ENCODE peak calls at places on chromosomes 4 and X, in nine cellular contexts. One of them, this sample, is unnamed.

GRCh38 chrX:27057883-27058282 is 405.3 kb downstream of the PPP4R3C start:
- DNase-seq in body of pancreas: no peak
- DNase-seq in endothelial cell of umbilical vein: no peak
- DNase-seq in ovary: no peak
- DNase-seq in A549: no peak
- DNase-seq in IMR-90: no peak
- DNase-seq in suprapubic skin: no peak
- DNase-seq in transverse colon: no peak
- DNase-seq in breast epithelium: no peak
- DNase-seq in this sample: no peak

GRCh38 chr4:105544517-105544916 is 7.9 kb upstream of the ARHGEF38 start:
- DNase-seq in body of pancreas: no peak
- DNase-seq in endothelial cell of umbilical vein: no peak
- DNase-seq in ovary: no peak
- DNase-seq in A549: no peak
- DNase-seq in IMR-90: no peak
- DNase-seq in suprapubic skin: no peak
- DNase-seq in transverse colon: no peak
- DNase-seq in breast epithelium: no peak
- DNase-seq in this sample: no peak

GRCh38 chr4:181525641-181526040 is 717.6 kb upstream of the TENM3 start:
- DNase-seq in body of pancreas: no peak
- DNase-seq in endothelial cell of umbilical vein: no peak
- DNase-seq in ovary: no peak
- DNase-seq in A549: no peak
- DNase-seq in IMR-90: no peak
- DNase-seq in suprapubic skin: no peak
- DNase-seq in transverse colon: no peak
- DNase-seq in breast epithelium: no peak
- DNase-seq in this sample: no peak

GRCh38 chrX:13270360-13270759 is 49.5 kb downstream of the ATXN3L start:
- DNase-seq in body of pancreas: no peak
- DNase-seq in endothelial cell of umbilical vein: no peak
- DNase-seq in ovary: no peak
- DNase-seq in A549: no peak
- DNase-seq in IMR-90: no peak
- DNase-seq in suprapubic skin: no peak
- DNase-seq in transverse colon: no peak
- DNase-seq in breast epithelium: no peak
- DNase-seq in this sample: no peak

GRCh38 chr4:72887152-72887551 is 182.4 kb downstream of the COX18 start:
- DNase-seq in body of pancreas: no peak
- DNase-seq in endothelial cell of umbilical vein: no peak
- DNase-seq in ovary: no peak
- DNase-seq in A549: no peak
- DNase-seq in IMR-90: no peak
- DNase-seq in suprapubic skin: no peak
- DNase-seq in transverse colon: no peak
- DNase-seq in breast epithelium: no peak
- DNase-seq in this sample: no peak

GRCh38 chr4:53321151-53321987 is 44.5 kb downstream of the SCFD2 start:
- DNase-seq in body of pancreas: no peak
- DNase-seq in endothelial cell of umbilical vein: peak; percentile 94
- DNase-seq in ovary: no peak
- DNase-seq in A549: no peak
- DNase-seq in IMR-90: peak; percentile 86
- DNase-seq in suprapubic skin: no peak
- DNase-seq in transverse colon: no peak
- DNase-seq in breast epithelium: no peak
- DNase-seq in this sample: no peak

GRCh38 chrX:69082055-69082752 is 83.0 kb downstream of the PJA1 start:
- DNase-seq in body of pancreas: no peak
- DNase-seq in endothelial cell of umbilical vein: no peak
- DNase-seq in ovary: peak; percentile 65
- DNase-seq in A549: no peak
- DNase-seq in IMR-90: no peak
- DNase-seq in suprapubic skin: no peak
- DNase-seq in transverse colon: no peak
- DNase-seq in breast epithelium: no peak
- DNase-seq in this sample: no peak

GRCh38 chr4:84336964-84337705 is 162.0 kb downstream of the NKX6-1 start:
- DNase-seq in body of pancreas: no peak
- DNase-seq in endothelial cell of umbilical vein: no peak
- DNase-seq in ovary: no peak
- DNase-seq in A549: no peak
- DNase-seq in IMR-90: no peak
- DNase-seq in suprapubic skin: no peak
- DNase-seq in transverse colon: no peak
- DNase-seq in breast epithelium: no peak
- DNase-seq in this sample: no peak

GRCh38 chrX:37330642-37331041 is 18.5 kb upstream of the PRRG1 start:
- DNase-seq in body of pancreas: no peak
- DNase-seq in endothelial cell of umbilical vein: no peak
- DNase-seq in ovary: no peak
- DNase-seq in A549: no peak
- DNase-seq in IMR-90: no peak
- DNase-seq in suprapubic skin: no peak
- DNase-seq in transverse colon: no peak
- DNase-seq in breast epithelium: no peak
- DNase-seq in this sample: no peak

GRCh38 chrX:37331546-37331945 is 17.6 kb upstream of the PRRG1 start:
- DNase-seq in body of pancreas: no peak
- DNase-seq in endothelial cell of umbilical vein: no peak
- DNase-seq in ovary: no peak
- DNase-seq in A549: no peak
- DNase-seq in IMR-90: no peak
- DNase-seq in suprapubic skin: no peak
- DNase-seq in transverse colon: no peak
- DNase-seq in breast epithelium: no peak
- DNase-seq in this sample: no peak

DNA sequence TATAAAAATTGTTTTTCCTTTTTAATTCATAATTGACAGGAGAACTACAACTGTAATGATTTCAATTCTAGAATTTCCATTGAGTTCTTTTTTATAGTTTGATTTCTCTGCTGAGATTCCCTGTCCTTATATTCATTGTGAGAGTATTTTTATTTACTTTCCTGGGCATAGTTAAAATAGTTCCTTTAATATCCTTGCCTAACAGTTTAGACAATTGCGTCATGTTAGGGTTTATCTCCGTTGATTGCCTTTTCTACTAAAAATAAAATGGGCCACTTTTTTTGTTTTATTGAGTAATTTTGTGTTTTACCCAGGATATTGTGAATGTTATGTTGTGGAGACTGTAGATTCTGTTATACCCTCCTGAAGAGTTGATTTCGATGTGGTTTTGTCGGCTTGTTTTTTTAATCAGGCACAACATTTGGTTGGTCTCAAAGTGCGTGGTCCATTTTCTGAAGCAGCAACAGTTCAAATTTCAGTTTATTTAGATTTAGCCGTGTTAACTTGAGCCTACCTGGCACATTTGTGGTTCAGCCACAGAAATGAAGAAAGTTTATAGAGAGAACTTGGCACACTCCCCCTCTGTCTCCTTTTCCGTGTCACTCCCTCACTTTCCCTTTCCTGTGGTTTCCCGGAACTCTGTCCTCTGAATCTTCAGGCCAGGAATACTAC is 16.0 kb upstream of the PRRG1 start:
- DNase-seq in body of pancreas: no peak
- DNase-seq in endothelial cell of umbilical vein: no peak
- DNase-seq in ovary: no peak
- DNase-seq in A549: no peak
- DNase-seq in IMR-90: peak; percentile 10
- DNase-seq in suprapubic skin: no peak
- DNase-seq in transverse colon: no peak
- DNase-seq in breast epithelium: no peak
- DNase-seq in this sample: no peak
- TF ChIP-seq POLR2A in body of pancreas: no peak
- TF ChIP-seq POLR2A in endothelial cell of umbilical vein: no peak
- TF ChIP-seq POLR2A in ovary: no peak
- TF ChIP-seq POLR2A in A549: no peak
- TF ChIP-seq POLR2A in IMR-90: no peak
- TF ChIP-seq POLR2A in suprapubic skin: no peak
- TF ChIP-seq POLR2A in transverse colon: no peak
- TF ChIP-seq POLR2A in breast epithelium: no peak
- TF ChIP-seq POLR2A in this sample: no peak

GRCh38 chr4:20253799-20254409 is 2.2 kb downstream of the SLIT2 start:
- DNase-seq in body of pancreas: peak; percentile 12
- DNase-seq in endothelial cell of umbilical vein: peak; percentile 64
- DNase-seq in ovary: peak; percentile 46
- DNase-seq in A549: no peak
- DNase-seq in IMR-90: peak; percentile 30
- DNase-seq in suprapubic skin: peak; percentile 79
- DNase-seq in transverse colon: peak; percentile 12
- DNase-seq in breast epithelium: peak; percentile 50
- DNase-seq in this sample: peak; percentile 33
- H3K27ac ChIP-seq in body of pancreas: no peak overlapping the region
- H3K27ac ChIP-seq in endothelial cell of umbilical vein: peak overlapping the region; percentile 40
- H3K27ac ChIP-seq in ovary: no peak overlapping the region
- H3K27ac ChIP-seq in A549: no peak overlapping the region
- H3K27ac ChIP-seq in IMR-90: no peak overlapping the region
- H3K27ac ChIP-seq in suprapubic skin: peak overlapping the region; percentile 30
- H3K27ac ChIP-seq in transverse colon: peak overlapping the region; percentile 47
- H3K27ac ChIP-seq in breast epithelium: no peak overlapping the region
- H3K27ac ChIP-seq in this sample: peak overlapping the region; percentile 89

GRCh38 chrX:49103637-49104036 is 19.9 kb downstream of the GPKOW start:
- DNase-seq in body of pancreas: no peak
- DNase-seq in endothelial cell of umbilical vein: no peak
- DNase-seq in ovary: no peak
- DNase-seq in A549: no peak
- DNase-seq in IMR-90: no peak
- DNase-seq in suprapubic skin: no peak
- DNase-seq in transverse colon: no peak
- DNase-seq in breast epithelium: no peak
- DNase-seq in this sample: no peak

GRCh38 chrX:49101629-49101984 is 21.9 kb upstream of the WDR45 start:
- DNase-seq in body of pancreas: no peak
- DNase-seq in endothelial cell of umbilical vein: no peak
- DNase-seq in ovary: no peak
- DNase-seq in A549: no peak
- DNase-seq in IMR-90: no peak
- DNase-seq in suprapubic skin: no peak
- DNase-seq in transverse colon: peak; percentile 14
- DNase-seq in breast epithelium: no peak
- DNase-seq in this sample: no peak

GRCh38 chrX:49102221-49102620 is 21.3 kb downstream of the GPKOW start:
- DNase-seq in body of pancreas: no peak
- DNase-seq in endothelial cell of umbilical vein: no peak
- DNase-seq in ovary: no peak
- DNase-seq in A549: no peak
- DNase-seq in IMR-90: no peak
- DNase-seq in suprapubic skin: no peak
- DNase-seq in transverse colon: no peak
- DNase-seq in breast epithelium: no peak
- DNase-seq in this sample: no peak

GRCh38 chrX:49096419-49096818 is 16.7 kb upstream of the WDR45 start:
- DNase-seq in body of pancreas: no peak
- DNase-seq in endothelial cell of umbilical vein: no peak
- DNase-seq in ovary: no peak
- DNase-seq in A549: no peak
- DNase-seq in IMR-90: no peak
- DNase-seq in suprapubic skin: no peak
- DNase-seq in transverse colon: no peak
- DNase-seq in breast epithelium: no peak
- DNase-seq in this sample: no peak

DNA sequence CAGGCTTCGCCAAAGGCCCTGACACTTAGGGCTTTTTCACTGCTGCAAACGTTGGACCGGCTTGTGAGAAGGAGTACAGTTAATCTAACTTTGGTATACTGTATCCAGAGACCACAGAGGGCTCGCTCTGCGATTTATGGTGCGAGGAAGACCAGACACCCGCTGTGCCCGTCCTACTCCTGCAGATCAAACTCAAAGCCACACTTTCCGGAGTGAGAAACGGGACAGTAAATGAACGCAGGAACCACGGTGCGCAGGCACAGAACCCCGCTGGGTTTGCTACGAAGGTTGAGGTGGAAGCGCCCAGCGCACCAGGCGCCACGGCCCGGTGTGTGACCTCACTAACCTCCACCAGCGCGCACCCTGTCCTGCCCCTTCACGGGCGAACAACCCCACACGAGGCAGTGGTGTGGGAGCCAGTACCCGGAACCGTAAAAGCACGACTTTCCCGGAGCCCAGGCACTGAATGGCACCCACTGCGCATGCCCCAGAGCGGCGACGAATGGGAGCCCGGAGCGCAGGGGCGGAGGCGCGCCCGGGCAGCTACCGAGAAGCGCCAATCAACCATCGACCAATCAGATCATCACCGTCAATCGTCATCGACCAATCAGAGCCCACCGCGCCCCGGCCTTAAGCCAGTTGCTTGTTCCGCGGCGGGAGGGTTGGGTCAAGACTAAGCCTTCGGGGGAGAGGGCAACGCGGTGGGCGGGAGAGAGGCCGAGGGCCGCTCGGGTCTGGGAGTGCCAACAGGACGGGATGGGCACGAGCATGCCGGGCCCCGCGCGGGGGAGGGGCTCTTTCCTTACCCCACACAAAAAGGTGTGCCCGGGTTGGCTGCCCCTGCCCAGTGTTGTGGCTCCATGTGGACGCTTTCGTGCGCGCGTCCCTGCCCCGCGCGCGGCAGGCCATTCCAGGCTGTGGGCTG is 21.3 kb upstream of the WDR45 start:
- DNase-seq in body of pancreas: peak; percentile 92
- DNase-seq in endothelial cell of umbilical vein: peak; percentile 94
- DNase-seq in ovary: peak; percentile 91
- DNase-seq in A549: peak; percentile 98
- DNase-seq in IMR-90: peak; percentile 89
- DNase-seq in suprapubic skin: peak; percentile 92
- DNase-seq in transverse colon: peak; percentile 93
- DNase-seq in breast epithelium: peak; percentile 88
- DNase-seq in this sample: peak; percentile 91
- TF ChIP-seq POLR2A in body of pancreas: peak; percentile 79
- TF ChIP-seq POLR2A in endothelial cell of umbilical vein: peak; percentile 39
- TF ChIP-seq POLR2A in ovary: peak; percentile 39
- TF ChIP-seq POLR2A in A549: peak; percentile 84
- TF ChIP-seq POLR2A in IMR-90: no peak
- TF ChIP-seq POLR2A in suprapubic skin: no peak
- TF ChIP-seq POLR2A in transverse colon: peak; percentile 72
- TF ChIP-seq POLR2A in breast epithelium: no peak
- TF ChIP-seq POLR2A in this sample: peak; percentile 54

GRCh38 chrX:122625239-122625638 is 558.8 kb upstream of the GRIA3 start:
- DNase-seq in body of pancreas: no peak
- DNase-seq in endothelial cell of umbilical vein: no peak
- DNase-seq in ovary: no peak
- DNase-seq in A549: no peak
- DNase-seq in IMR-90: no peak
- DNase-seq in suprapubic skin: no peak
- DNase-seq in transverse colon: no peak
- DNase-seq in breast epithelium: no peak
- DNase-seq in this sample: no peak

GRCh38 chrX:122625821-122626220 is 558.3 kb upstream of the GRIA3 start:
- DNase-seq in body of pancreas: no peak
- DNase-seq in endothelial cell of umbilical vein: no peak
- DNase-seq in ovary: no peak
- DNase-seq in A549: no peak
- DNase-seq in IMR-90: peak; percentile 38
- DNase-seq in suprapubic skin: no peak
- DNase-seq in transverse colon: no peak
- DNase-seq in breast epithelium: no peak
- DNase-seq in this sample: no peak

GRCh38 chrX:122622800-122623199 is 561.3 kb upstream of the GRIA3 start:
- DNase-seq in body of pancreas: no peak
- DNase-seq in endothelial cell of umbilical vein: no peak
- DNase-seq in ovary: no peak
- DNase-seq in A549: no peak
- DNase-seq in IMR-90: no peak
- DNase-seq in suprapubic skin: no peak
- DNase-seq in transverse colon: peak; percentile 9
- DNase-seq in breast epithelium: no peak
- DNase-seq in this sample: no peak

GRCh38 chrX:122626871-122627270 is 557.2 kb upstream of the GRIA3 start:
- DNase-seq in body of pancreas: no peak
- DNase-seq in endothelial cell of umbilical vein: no peak
- DNase-seq in ovary: no peak
- DNase-seq in A549: no peak
- DNase-seq in IMR-90: no peak
- DNase-seq in suprapubic skin: no peak
- DNase-seq in transverse colon: no peak
- DNase-seq in breast epithelium: no peak
- DNase-seq in this sample: no peak
- H3K27ac ChIP-seq in body of pancreas: no peak overlapping the region
- H3K27ac ChIP-seq in endothelial cell of umbilical vein: no peak overlapping the region
- H3K27ac ChIP-seq in ovary: no peak overlapping the region
- H3K27ac ChIP-seq in A549: no peak overlapping the region
- H3K27ac ChIP-seq in IMR-90: no peak overlapping the region
- H3K27ac ChIP-seq in suprapubic skin: no peak overlapping the region
- H3K27ac ChIP-seq in transverse colon: no peak overlapping the region
- H3K27ac ChIP-seq in breast epithelium: no peak overlapping the region
- H3K27ac ChIP-seq in this sample: no peak overlapping the region